ENCODE peak calls at places on chromosome 21, in eight cellular contexts. K is fibroblast of the conjunctiva; J is activated CD4-positive, alpha-beta memory T cell treated with anti-CD3 and anti-CD28 coated beads for 36 hours; G is NCI-H69; E is stimulated activated CD8-positive, alpha-beta memory T cell treated with anti-CD3 and anti-CD28 coated beads, Interleukin-4, amount 100 ng/mL, for 24 hours; I is progenitor cell of endocrine pancreas; F is astrocyte of the spinal cord; B is NCI-H526. L is an unnamed sample.

GRCh38 chr21:21612446-21612845 is 614.2 kb downstream of the NCAM2 start:
- DNase-seq in F (peak; percentile 91), B (no peak), I (no peak), J (no peak), G (peak; percentile 21), E (no peak), K (peak; percentile 90), L (no peak)

GRCh38 chr21:46181436-46181835 is 2.8 kb downstream of the SPATC1L start:
- DNase-seq in F (no peak), J (no peak), K (no peak), E (no peak), B (no peak), G (no peak), I (no peak), L (no peak)

GRCh38 chr21:38951095-38951745 is 145.5 kb downstream of the ETS2 start:
- DNase-seq in G (no peak), E (no peak), F (no peak), I (no peak), K (no peak), B (no peak), J (no peak), L (no peak)

GRCh38 chr21:36908260-36908908 is 58.1 kb downstream of the HLCS start:
- DNase-seq in I (no peak), K (no peak), F (no peak), J (no peak), B (no peak), E (no peak), G (no peak), L (no peak)

GRCh38 chr21:33712022-33712803 is 69.9 kb downstream of the ITSN1 start:
- DNase-seq in J (no peak), I (no peak), B (no peak), K (no peak), G (no peak), E (no peak), F (no peak), L (no peak)

GRCh38 chr21:45818276-45818903 is 163.2 kb upstream of the COL6A1 start:
- DNase-seq in K (peak; percentile 40), I (no peak), E (no peak), G (no peak), J (peak; percentile 52), F (no peak), B (no peak), L (no peak)

GRCh38 chr21:31203371-31204054 is 140.5 kb downstream of the TIAM1 start:
- DNase-seq in F (peak; percentile 82), J (no peak), E (no peak), K (no peak), B (no peak), G (peak; percentile 61), I (no peak), L (no peak)

GRCh38 chr21:44038063-44038462 is 26.0 kb downstream of the TRAPPC10 start:
- DNase-seq in J (no peak), I (no peak), E (no peak), K (no peak), G (no peak), F (no peak), B (no peak), L (no peak)

GRCh38 chr21:34885636-34886553 is 163.2 kb downstream of the RUNX1 start:
- DNase-seq in K (no peak), B (peak; percentile 44), G (no peak), I (no peak), J (no peak), E (no peak), F (peak; percentile 41), L (no peak)

GRCh38 chr21:38669186-38669585 is 136.5 kb upstream of the ETS2 start:
- DNase-seq in E (no peak), B (peak; percentile 58), K (no peak), F (peak; percentile 41), I (no peak), G (peak; percentile 25), J (no peak), L (no peak)

GRCh38 chr21:42056468-42056867 is 14.6 kb upstream of the UMODL1 start:
- DNase-seq in J (no peak), E (no peak), K (no peak), G (peak; percentile 89), I (no peak), F (no peak), B (peak; percentile 76), L (no peak)

GRCh38 chr21:32814528-32814927 is 43.0 kb upstream of the PAXBP1 start:
- DNase-seq in B (no peak), I (no peak), F (no peak), G (no peak), E (no peak), J (no peak), K (no peak), L (no peak)

GRCh38 chr21:33368124-33368523 is 35.1 kb upstream of the IFNGR2 start:
- DNase-seq in I (no peak), G (no peak), K (no peak), E (no peak), F (no peak), J (no peak), B (no peak), L (no peak)

GRCh38 chr21:42651515-42652401 is 1.7 kb upstream of the PDE9A start:
- DNase-seq in F (no peak), E (no peak), B (no peak), K (no peak), I (no peak), J (no peak), G (peak; percentile 71), L (no peak)

GRCh38 chr21:35232545-35233176 is 183.6 kb upstream of the RUNX1 start:
- DNase-seq in F (peak; percentile 89), E (no peak), B (no peak), I (no peak), K (peak; percentile 55), G (no peak), J (no peak), L (no peak)